ENCODE peak calls at places on chromosomes 16 and 17, in nine cellular contexts. S is SJSA1; I is CD8-positive, alpha-beta memory T cell; U is psoas muscle; N is CD4-positive, CD25-positive, alpha-beta regulatory T cell; X is mesenchymal stem cell; Z is breast epithelium; G is hepatocyte; Y is CD4-positive, alpha-beta memory T cell. E is an unnamed sample.

GRCh38 chr17:11278984-11279270 is 37.9 kb downstream of the SHISA6 start:
- DNase-seq in S (no peak), I (no peak), U (no peak), N (no peak), X (no peak), Z (no peak), G (no peak), Y (no peak), E (no peak)

GRCh38 chr16:53404959-53405358 is 29.3 kb upstream of the RBL2 start:
- DNase-seq in S (no peak), I (no peak), U (no peak), N (no peak), X (no peak), Z (no peak), G (no peak), Y (no peak), E (no peak)

GRCh38 chr16:87874639-87875472 is 5.5 kb upstream of the SLC7A5 start:
- DNase-seq in S (no peak), I (peak; percentile 68), U (no peak), N (no peak), X (no peak), Z (no peak), G (no peak), Y (no peak), E (peak; percentile 77)

GRCh38 chr16:4513881-4514280 is 24.7 kb downstream of the CDIP1 start:
- DNase-seq in S (no peak), I (no peak), U (no peak), N (no peak), X (no peak), Z (no peak), G (no peak), Y (no peak), E (peak; percentile 36)

GRCh38 chr17:29151567-29151966 is 28.6 kb downstream of the MYO18A start:
- DNase-seq in S (peak; percentile 84), I (no peak), U (no peak), N (no peak), X (peak; percentile 63), Z (no peak), G (no peak), Y (no peak), E (no peak)

GRCh38 chr17:16212793-16213192 is 2.5 kb downstream of the NCOR1 start:
- DNase-seq in S (no peak), I (no peak), U (no peak), N (no peak), X (no peak), Z (no peak), G (no peak), Y (no peak), E (no peak)

GRCh38 chr16:21599994-21600773 is 807 bp downstream of the METTL9 start:
- DNase-seq in S (no peak), I (no peak), U (no peak), N (no peak), X (peak; percentile 53), Z (no peak), G (peak; percentile 44), Y (peak; percentile 28), E (no peak)

GRCh38 chr16:3748307-3748706 is 31.0 kb upstream of the TRAP1 start:
- DNase-seq in S (no peak), I (no peak), U (no peak), N (no peak), X (no peak), Z (no peak), G (no peak), Y (no peak), E (no peak)

DNA sequence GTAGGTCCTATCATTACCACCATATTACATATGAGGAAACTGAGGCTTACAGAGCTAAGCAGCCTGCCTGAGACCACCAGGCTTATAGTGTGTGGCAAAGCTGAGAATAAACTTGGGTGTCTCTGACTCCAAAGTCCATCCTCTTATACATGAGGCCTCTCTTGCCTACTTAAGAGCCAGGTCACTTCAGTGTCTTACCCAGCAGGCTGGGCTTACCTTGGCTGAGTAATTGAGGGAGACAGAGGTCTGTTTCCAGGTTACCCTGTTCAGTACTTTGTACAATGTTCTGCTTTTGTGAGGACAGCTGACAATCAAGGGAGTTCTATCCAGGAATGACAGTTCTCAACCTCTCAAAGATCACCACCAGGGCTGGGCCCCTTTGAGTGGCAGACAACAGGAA is 14.4 kb downstream of the NDUFAB1 start:
- DNase-seq in S (no peak), I (no peak), U (no peak), N (no peak), X (no peak), Z (no peak), G (no peak), Y (no peak), E (no peak)
- H3K4me3 ChIP-seq in S (no peak overlapping the region), I (no peak overlapping the region), U (no peak overlapping the region), N (no peak overlapping the region), X (no peak overlapping the region), Z (no peak overlapping the region), G (no peak overlapping the region), Y (no peak overlapping the region), E (no peak overlapping the region)

GRCh38 chr16:89202422-89203215 is 2.3 kb upstream of the SLC22A31 start:
- DNase-seq in S (no peak), I (no peak), U (no peak), N (no peak), X (no peak), Z (no peak), G (no peak), Y (no peak), E (peak; percentile 72)
- H3K27me3 ChIP-seq in S (peaks cover 72% of the 10 kb centered on the region), I (peaks cover 26% of the 10 kb centered on the region), U (peaks cover 29% of the 10 kb centered on the region), N (peaks cover 14% of the 10 kb centered on the region), X (peaks cover 66% of the 10 kb centered on the region), Z (peaks cover 6% of the 10 kb centered on the region), G (peaks cover 48% of the 10 kb centered on the region), Y (peaks cover 13% of the 10 kb centered on the region), E (peaks cover 43% of the 10 kb centered on the region)

GRCh38 chr17:40491486-40491885 is 9.9 kb downstream of the TNS4 start:
- DNase-seq in S (no peak), I (no peak), U (no peak), N (no peak), X (no peak), Z (peak; percentile 41), G (no peak), Y (no peak), E (peak; percentile 75)
- H3K4me3 ChIP-seq in S (no peak overlapping the region), I (no peak overlapping the region), U (no peak overlapping the region), N (no peak overlapping the region), X (no peak overlapping the region), Z (no peak overlapping the region), G (no peak overlapping the region), Y (no peak overlapping the region), E (no peak overlapping the region)

DNA sequence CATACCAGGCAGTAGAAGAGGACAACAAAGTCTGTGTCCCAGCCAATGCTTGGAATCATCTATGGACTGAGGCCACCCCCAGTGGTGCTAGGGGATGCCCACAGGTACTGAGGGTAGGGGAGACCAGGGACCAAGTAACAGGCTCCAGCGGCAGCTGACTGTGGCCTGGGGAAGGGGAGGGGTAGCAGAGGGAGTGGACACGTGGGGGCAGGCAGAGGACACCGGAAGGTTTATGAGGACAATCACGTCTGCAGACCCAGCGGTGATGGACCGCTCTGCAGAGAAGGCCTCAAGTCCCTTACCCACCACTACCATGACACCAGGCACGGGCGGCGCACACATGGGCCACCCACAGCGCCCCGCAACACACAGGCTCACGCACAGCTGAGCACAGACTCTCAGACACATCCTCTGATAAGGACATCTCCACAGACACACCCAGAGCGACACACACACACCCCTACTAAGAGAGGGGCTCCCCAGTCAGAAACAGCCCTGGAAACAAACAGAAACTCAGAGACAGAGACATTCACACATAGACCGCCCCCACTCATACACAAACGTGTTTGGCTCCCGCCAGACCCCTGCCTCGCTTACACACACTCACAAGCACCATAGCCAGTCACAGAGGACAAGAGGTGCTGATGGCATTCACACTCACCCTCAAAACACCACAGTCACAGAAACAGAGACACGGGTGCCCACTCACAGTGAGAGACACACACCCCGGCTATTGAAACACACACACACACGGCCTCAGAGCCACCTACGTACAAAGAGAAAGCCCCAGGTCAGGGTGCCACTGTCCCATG is 35.8 kb downstream of the SRCIN1 start:
- DNase-seq in S (no peak), I (no peak), U (no peak), N (no peak), X (no peak), Z (no peak), G (no peak), Y (no peak), E (no peak)
- H3K27me3 ChIP-seq in S (peaks cover 83% of the 10 kb centered on the region), I (peaks cover 79% of the 10 kb centered on the region), U (peaks cover 20% of the 10 kb centered on the region), N (peaks cover 32% of the 10 kb centered on the region), X (peaks cover 91% of the 10 kb centered on the region), Z (no peaks in the 10 kb centered on the region), G (peaks cover 84% of the 10 kb centered on the region), Y (peaks cover 65% of the 10 kb centered on the region), E (peaks cover 98% of the 10 kb centered on the region)

DNA sequence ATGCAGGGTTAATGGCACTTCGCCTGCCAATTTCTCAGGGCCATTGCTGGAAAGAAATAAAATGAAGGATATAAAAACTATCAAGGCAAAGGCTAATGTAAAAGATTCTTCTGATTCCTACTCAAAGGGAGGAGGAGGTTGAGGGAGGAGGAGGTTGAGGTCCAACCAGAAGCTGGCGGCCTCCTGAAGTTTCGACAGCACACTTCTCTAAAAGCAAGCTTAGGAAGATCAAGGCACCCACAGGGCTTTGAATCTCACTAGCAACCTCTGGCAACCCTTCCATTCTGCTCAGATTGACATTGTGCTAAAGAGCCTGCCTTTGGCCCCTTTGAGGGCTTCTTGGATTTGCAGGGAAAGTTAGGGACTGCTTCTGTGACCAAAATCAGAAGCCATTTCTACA is 81.5 kb upstream of the TNRC6C start:
- DNase-seq in S (no peak), I (no peak), U (no peak), N (no peak), X (no peak), Z (no peak), G (no peak), Y (no peak), E (no peak)
- H3K4me3 ChIP-seq in S (no peak overlapping the region), I (no peak overlapping the region), U (no peak overlapping the region), N (no peak overlapping the region), X (no peak overlapping the region), Z (no peak overlapping the region), G (no peak overlapping the region), Y (no peak overlapping the region), E (no peak overlapping the region)

GRCh38 chr17:46163929-46164594 is 29.2 kb downstream of the KANSL1 start:
- DNase-seq in S (no peak), I (no peak), U (no peak), N (no peak), X (no peak), Z (no peak), G (no peak), Y (no peak), E (no peak)

GRCh38 chr17:46159686-46160085 is 33.5 kb downstream of the KANSL1 start:
- DNase-seq in S (no peak), I (no peak), U (no peak), N (no peak), X (peak; percentile 64), Z (no peak), G (no peak), Y (no peak), E (no peak)

GRCh38 chr17:46163316-46163715 is 29.9 kb downstream of the KANSL1 start:
- DNase-seq in S (no peak), I (no peak), U (no peak), N (no peak), X (no peak), Z (no peak), G (no peak), Y (no peak), E (no peak)

GRCh38 chr17:46160169-46160568 is 33.1 kb downstream of the KANSL1 start:
- DNase-seq in S (no peak), I (no peak), U (no peak), N (no peak), X (no peak), Z (no peak), G (no peak), Y (no peak), E (no peak)

GRCh38 chr17:46162871-46163270 is 30.4 kb downstream of the KANSL1 start:
- DNase-seq in S (no peak), I (no peak), U (no peak), N (no peak), X (no peak), Z (no peak), G (no peak), Y (no peak), E (no peak)
- H3K27me3 ChIP-seq in S (no peaks in the 10 kb centered on the region), I (no peaks in the 10 kb centered on the region), U (no peaks in the 10 kb centered on the region), N (no peaks in the 10 kb centered on the region), X (no peaks in the 10 kb centered on the region), Z (no peaks in the 10 kb centered on the region), G (no peaks in the 10 kb centered on the region), Y (no peaks in the 10 kb centered on the region), E (no peaks in the 10 kb centered on the region)